ENCODE peak calls at places on chromosomes 11 and 22, in six cellular contexts. One of them, this sample, is unnamed.

GRCh38 chr22:35488513-35488912 is 52.1 kb upstream of the RASD2 start:
- DNase-seq in activated B cell treated with CpG ODN at 0.5 μM for 24 hours: no peak
- DNase-seq in epithelial cell of esophagus: no peak
- DNase-seq in SK-N-SH: no peak
- DNase-seq in epithelial cell of proximal tubule: no peak
- DNase-seq in tibial nerve: no peak
- DNase-seq in this sample: no peak

GRCh38 chr22:25759825-25760231 is 17.8 kb downstream of the MYO18B start:
- DNase-seq in activated B cell treated with CpG ODN at 0.5 μM for 24 hours: no peak
- DNase-seq in epithelial cell of esophagus: peak; percentile 96
- DNase-seq in SK-N-SH: no peak
- DNase-seq in epithelial cell of proximal tubule: peak; percentile 90
- DNase-seq in tibial nerve: no peak
- DNase-seq in this sample: no peak

GRCh38 chr22:20396639-20397038 is 2.7 kb downstream of the ZNF74 start:
- DNase-seq in activated B cell treated with CpG ODN at 0.5 μM for 24 hours: no peak
- DNase-seq in epithelial cell of esophagus: no peak
- DNase-seq in SK-N-SH: no peak
- DNase-seq in epithelial cell of proximal tubule: no peak
- DNase-seq in tibial nerve: peak; percentile 76
- DNase-seq in this sample: no peak

GRCh38 chr11:47943721-47944554 is 36.4 kb upstream of the PTPRJ start:
- DNase-seq in activated B cell treated with CpG ODN at 0.5 μM for 24 hours: no peak
- DNase-seq in epithelial cell of esophagus: no peak
- DNase-seq in SK-N-SH: no peak
- DNase-seq in epithelial cell of proximal tubule: no peak
- DNase-seq in tibial nerve: no peak
- DNase-seq in this sample: no peak

GRCh38 chr11:118910309-118911112 is 15.2 kb downstream of the BCL9L start:
- DNase-seq in activated B cell treated with CpG ODN at 0.5 μM for 24 hours: no peak
- DNase-seq in epithelial cell of esophagus: peak; percentile 88
- DNase-seq in SK-N-SH: no peak
- DNase-seq in epithelial cell of proximal tubule: no peak
- DNase-seq in tibial nerve: peak; percentile 59
- DNase-seq in this sample: peak; percentile 73

GRCh38 chr11:72141066-72141465 is 5.5 kb downstream of the FOLR3 start:
- DNase-seq in activated B cell treated with CpG ODN at 0.5 μM for 24 hours: no peak
- DNase-seq in epithelial cell of esophagus: peak; percentile 90
- DNase-seq in SK-N-SH: no peak
- DNase-seq in epithelial cell of proximal tubule: peak; percentile 33
- DNase-seq in tibial nerve: no peak
- DNase-seq in this sample: no peak

GRCh38 chr11:133265536-133265935 is 266.8 kb downstream of the OPCML start:
- DNase-seq in activated B cell treated with CpG ODN at 0.5 μM for 24 hours: no peak
- DNase-seq in epithelial cell of esophagus: no peak
- DNase-seq in SK-N-SH: no peak
- DNase-seq in epithelial cell of proximal tubule: no peak
- DNase-seq in tibial nerve: no peak
- DNase-seq in this sample: no peak

GRCh38 chr22:27438271-27438980 is 363.1 kb downstream of the MN1 start:
- DNase-seq in activated B cell treated with CpG ODN at 0.5 μM for 24 hours: no peak
- DNase-seq in epithelial cell of esophagus: peak; percentile 45
- DNase-seq in SK-N-SH: peak; percentile 75
- DNase-seq in epithelial cell of proximal tubule: no peak
- DNase-seq in tibial nerve: no peak
- DNase-seq in this sample: no peak

GRCh38 chr11:63761870-63762661 is 6.5 kb downstream of the ZFTA start:
- DNase-seq in activated B cell treated with CpG ODN at 0.5 μM for 24 hours: no peak
- DNase-seq in epithelial cell of esophagus: no peak
- DNase-seq in SK-N-SH: peak; percentile 38
- DNase-seq in epithelial cell of proximal tubule: no peak
- DNase-seq in tibial nerve: no peak
- DNase-seq in this sample: no peak

GRCh38 chr11:64028398-64029115 is 7.2 kb upstream of the FLRT1 start:
- DNase-seq in activated B cell treated with CpG ODN at 0.5 μM for 24 hours: no peak
- DNase-seq in epithelial cell of esophagus: no peak
- DNase-seq in SK-N-SH: peak; percentile 81
- DNase-seq in epithelial cell of proximal tubule: no peak
- DNase-seq in tibial nerve: no peak
- DNase-seq in this sample: no peak

GRCh38 chr11:95245038-95245437 is 14.0 kb upstream of the SESN3 start:
- DNase-seq in activated B cell treated with CpG ODN at 0.5 μM for 24 hours: no peak
- DNase-seq in epithelial cell of esophagus: peak; percentile 99
- DNase-seq in SK-N-SH: no peak
- DNase-seq in epithelial cell of proximal tubule: peak; percentile 73
- DNase-seq in tibial nerve: no peak
- DNase-seq in this sample: peak; percentile 69

GRCh38 chr22:25413620-25414019 is 150.9 kb upstream of the GRK3 start:
- DNase-seq in activated B cell treated with CpG ODN at 0.5 μM for 24 hours: no peak
- DNase-seq in epithelial cell of esophagus: no peak
- DNase-seq in SK-N-SH: no peak
- DNase-seq in epithelial cell of proximal tubule: no peak
- DNase-seq in tibial nerve: no peak
- DNase-seq in this sample: no peak

GRCh38 chr11:1151366-1152315 is 6.1 kb upstream of the MUC5AC start:
- DNase-seq in activated B cell treated with CpG ODN at 0.5 μM for 24 hours: peak; percentile 12
- DNase-seq in epithelial cell of esophagus: no peak
- DNase-seq in SK-N-SH: peak; percentile 16
- DNase-seq in epithelial cell of proximal tubule: no peak
- DNase-seq in tibial nerve: no peak
- DNase-seq in this sample: peak; percentile 43

GRCh38 chr22:47773635-47774034 is 1011.2 kb downstream of the TBC1D22A start:
- DNase-seq in activated B cell treated with CpG ODN at 0.5 μM for 24 hours: no peak
- DNase-seq in epithelial cell of esophagus: no peak
- DNase-seq in SK-N-SH: no peak
- DNase-seq in epithelial cell of proximal tubule: no peak
- DNase-seq in tibial nerve: no peak
- DNase-seq in this sample: no peak

GRCh38 chr22:42680648-42681047 is 31.5 kb upstream of the CYB5R3 start:
- DNase-seq in activated B cell treated with CpG ODN at 0.5 μM for 24 hours: no peak
- DNase-seq in epithelial cell of esophagus: peak; percentile 94
- DNase-seq in SK-N-SH: no peak
- DNase-seq in epithelial cell of proximal tubule: peak; percentile 76
- DNase-seq in tibial nerve: no peak
- DNase-seq in this sample: peak; percentile 75

GRCh38 chr11:58334708-58335107 is 24.2 kb downstream of the OR5B17 start:
- DNase-seq in activated B cell treated with CpG ODN at 0.5 μM for 24 hours: no peak
- DNase-seq in epithelial cell of esophagus: peak; percentile 86
- DNase-seq in SK-N-SH: no peak
- DNase-seq in epithelial cell of proximal tubule: peak; percentile 66
- DNase-seq in tibial nerve: no peak
- DNase-seq in this sample: no peak

GRCh38 chr11:14380947-14381555 is 22.1 kb upstream of the RRAS2 start:
- DNase-seq in activated B cell treated with CpG ODN at 0.5 μM for 24 hours: peak; percentile 64
- DNase-seq in epithelial cell of esophagus: peak; percentile 62
- DNase-seq in SK-N-SH: peak; percentile 92
- DNase-seq in epithelial cell of proximal tubule: no peak
- DNase-seq in tibial nerve: peak; percentile 58
- DNase-seq in this sample: no peak

GRCh38 chr11:6655790-6656580 is at the start of gene DCHS1:
- DNase-seq in activated B cell treated with CpG ODN at 0.5 μM for 24 hours: no peak
- DNase-seq in epithelial cell of esophagus: no peak
- DNase-seq in SK-N-SH: peak; percentile 96
- DNase-seq in epithelial cell of proximal tubule: no peak
- DNase-seq in tibial nerve: no peak
- DNase-seq in this sample: no peak

GRCh38 chr11:15903246-15903645 is 453.1 kb downstream of the SOX6 start:
- DNase-seq in activated B cell treated with CpG ODN at 0.5 μM for 24 hours: no peak
- DNase-seq in epithelial cell of esophagus: peak; percentile 53
- DNase-seq in SK-N-SH: peak; percentile 53
- DNase-seq in epithelial cell of proximal tubule: no peak
- DNase-seq in tibial nerve: no peak
- DNase-seq in this sample: no peak

GRCh38 chr11:95456704-95457491 is 225.9 kb upstream of the SESN3 start:
- DNase-seq in activated B cell treated with CpG ODN at 0.5 μM for 24 hours: no peak
- DNase-seq in epithelial cell of esophagus: peak; percentile 46
- DNase-seq in SK-N-SH: no peak
- DNase-seq in epithelial cell of proximal tubule: no peak
- DNase-seq in tibial nerve: no peak
- DNase-seq in this sample: no peak

GRCh38 chr11:120798854-120799253 is 225.0 kb upstream of the TBCEL start:
- DNase-seq in activated B cell treated with CpG ODN at 0.5 μM for 24 hours: no peak
- DNase-seq in epithelial cell of esophagus: no peak
- DNase-seq in SK-N-SH: no peak
- DNase-seq in epithelial cell of proximal tubule: no peak
- DNase-seq in tibial nerve: no peak
- DNase-seq in this sample: no peak

GRCh38 chr11:22466351-22466750 is 128.2 kb downstream of the SLC17A6 start:
- DNase-seq in activated B cell treated with CpG ODN at 0.5 μM for 24 hours: no peak
- DNase-seq in epithelial cell of esophagus: no peak
- DNase-seq in SK-N-SH: no peak
- DNase-seq in epithelial cell of proximal tubule: no peak
- DNase-seq in tibial nerve: no peak
- DNase-seq in this sample: no peak

GRCh38 chr11:113241190-113242051 is 73.0 kb upstream of the TTC12 start:
- DNase-seq in activated B cell treated with CpG ODN at 0.5 μM for 24 hours: no peak
- DNase-seq in epithelial cell of esophagus: no peak
- DNase-seq in SK-N-SH: peak; percentile 38
- DNase-seq in epithelial cell of proximal tubule: no peak
- DNase-seq in tibial nerve: no peak
- DNase-seq in this sample: no peak

GRCh38 chr11:113240790-113241189 is 73.6 kb upstream of the TTC12 start:
- DNase-seq in activated B cell treated with CpG ODN at 0.5 μM for 24 hours: no peak
- DNase-seq in epithelial cell of esophagus: no peak
- DNase-seq in SK-N-SH: no peak
- DNase-seq in epithelial cell of proximal tubule: no peak
- DNase-seq in tibial nerve: no peak
- DNase-seq in this sample: no peak

GRCh38 chr11:113237261-113237660 is 77.1 kb upstream of the TTC12 start:
- DNase-seq in activated B cell treated with CpG ODN at 0.5 μM for 24 hours: no peak
- DNase-seq in epithelial cell of esophagus: no peak
- DNase-seq in SK-N-SH: no peak
- DNase-seq in epithelial cell of proximal tubule: no peak
- DNase-seq in tibial nerve: no peak
- DNase-seq in this sample: no peak

GRCh38 chr11:113240389-113240788 is 74.0 kb upstream of the TTC12 start:
- DNase-seq in activated B cell treated with CpG ODN at 0.5 μM for 24 hours: no peak
- DNase-seq in epithelial cell of esophagus: no peak
- DNase-seq in SK-N-SH: no peak
- DNase-seq in epithelial cell of proximal tubule: no peak
- DNase-seq in tibial nerve: no peak
- DNase-seq in this sample: no peak

DNA sequence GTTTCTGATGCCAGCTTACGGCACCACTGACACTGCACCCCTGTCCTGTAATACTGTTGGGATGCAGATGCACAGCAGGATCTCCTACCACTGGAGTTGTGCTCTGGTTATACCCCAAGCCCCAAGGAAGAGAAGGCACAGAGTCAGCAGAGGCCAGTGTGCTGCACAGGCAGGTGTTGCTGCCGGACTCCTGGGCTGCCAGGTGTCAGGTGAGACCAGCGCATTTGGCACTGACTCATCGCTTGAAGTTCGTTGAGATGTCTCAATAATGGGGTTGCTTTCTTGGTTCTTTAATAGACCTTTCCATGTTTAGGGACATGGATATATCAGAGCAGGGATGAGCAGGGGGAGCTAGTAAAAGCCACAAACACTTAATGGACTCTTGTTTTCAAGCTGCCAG is 75.7 kb upstream of the TTC12 start:
- DNase-seq in activated B cell treated with CpG ODN at 0.5 μM for 24 hours: no peak
- DNase-seq in epithelial cell of esophagus: no peak
- DNase-seq in SK-N-SH: no peak
- DNase-seq in epithelial cell of proximal tubule: no peak
- DNase-seq in tibial nerve: no peak
- DNase-seq in this sample: no peak
- TF ChIP-seq CTCF in activated B cell treated with CpG ODN at 0.5 μM for 24 hours: no peak
- TF ChIP-seq CTCF in epithelial cell of esophagus: no peak
- TF ChIP-seq CTCF in SK-N-SH: no peak
- TF ChIP-seq CTCF in epithelial cell of proximal tubule: no peak
- TF ChIP-seq CTCF in tibial nerve: no peak
- TF ChIP-seq CTCF in this sample: no peak

DNA sequence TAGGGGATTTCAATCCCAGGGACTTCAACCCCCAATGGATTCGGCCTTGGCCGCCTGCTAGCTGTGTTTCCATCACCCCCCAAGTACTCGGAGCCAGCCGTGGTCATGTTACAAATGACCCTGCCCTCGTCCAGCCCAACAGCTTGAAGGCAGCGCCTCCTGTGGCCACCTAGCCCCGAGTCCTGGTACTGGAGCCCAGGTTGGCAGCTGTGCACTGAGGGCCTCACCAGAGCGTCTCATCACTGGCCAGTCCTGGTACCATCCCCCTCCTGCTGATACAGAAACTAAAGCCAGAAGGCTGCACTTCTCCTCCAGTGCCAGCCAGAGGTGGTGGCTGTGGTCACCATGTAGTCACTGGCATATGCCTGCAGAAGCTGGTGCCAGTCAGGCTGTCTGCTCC is 44.9 kb upstream of the FADD start:
- DNase-seq in activated B cell treated with CpG ODN at 0.5 μM for 24 hours: no peak
- DNase-seq in epithelial cell of esophagus: no peak
- DNase-seq in SK-N-SH: peak; percentile 58
- DNase-seq in epithelial cell of proximal tubule: no peak
- DNase-seq in tibial nerve: no peak
- DNase-seq in this sample: no peak
- TF ChIP-seq CTCF in activated B cell treated with CpG ODN at 0.5 μM for 24 hours: no peak
- TF ChIP-seq CTCF in epithelial cell of esophagus: peak; percentile 18
- TF ChIP-seq CTCF in SK-N-SH: no peak
- TF ChIP-seq CTCF in epithelial cell of proximal tubule: peak; percentile 41
- TF ChIP-seq CTCF in tibial nerve: no peak
- TF ChIP-seq CTCF in this sample: no peak

GRCh38 chr11:123030517-123030916 is 31.4 kb downstream of the HSPA8 start:
- DNase-seq in activated B cell treated with CpG ODN at 0.5 μM for 24 hours: no peak
- DNase-seq in epithelial cell of esophagus: no peak
- DNase-seq in SK-N-SH: no peak
- DNase-seq in epithelial cell of proximal tubule: no peak
- DNase-seq in tibial nerve: no peak
- DNase-seq in this sample: no peak

GRCh38 chr11:123034587-123034986 is 27.3 kb downstream of the HSPA8 start:
- DNase-seq in activated B cell treated with CpG ODN at 0.5 μM for 24 hours: no peak
- DNase-seq in epithelial cell of esophagus: no peak
- DNase-seq in SK-N-SH: no peak
- DNase-seq in epithelial cell of proximal tubule: no peak
- DNase-seq in tibial nerve: no peak
- DNase-seq in this sample: no peak

GRCh38 chr11:123035831-123036230 is 26.1 kb downstream of the HSPA8 start:
- DNase-seq in activated B cell treated with CpG ODN at 0.5 μM for 24 hours: no peak
- DNase-seq in epithelial cell of esophagus: peak; percentile 33
- DNase-seq in SK-N-SH: no peak
- DNase-seq in epithelial cell of proximal tubule: no peak
- DNase-seq in tibial nerve: no peak
- DNase-seq in this sample: no peak

DNA sequence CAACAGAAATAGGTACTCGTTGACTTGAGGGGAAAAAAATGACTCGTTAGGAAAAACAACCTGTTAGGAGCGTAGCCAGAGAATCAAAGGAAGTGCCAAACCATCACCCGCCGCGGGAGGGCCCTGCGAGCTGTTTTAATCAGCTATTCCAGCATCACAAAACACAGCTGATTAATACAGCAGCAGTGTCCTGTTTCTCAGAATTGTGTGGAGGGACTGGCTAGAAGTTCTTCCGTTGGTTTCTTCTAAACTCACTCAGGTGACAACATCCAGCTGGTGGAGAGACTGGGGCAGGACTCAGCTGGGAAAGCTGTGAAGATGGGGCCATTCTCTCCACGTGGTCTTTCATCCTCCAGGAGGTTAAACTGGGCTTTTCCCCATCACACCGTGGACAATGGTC is 28.0 kb downstream of the HSPA8 start:
- DNase-seq in activated B cell treated with CpG ODN at 0.5 μM for 24 hours: no peak
- DNase-seq in epithelial cell of esophagus: peak; percentile 33
- DNase-seq in SK-N-SH: no peak
- DNase-seq in epithelial cell of proximal tubule: no peak
- DNase-seq in tibial nerve: no peak
- DNase-seq in this sample: no peak
- TF ChIP-seq CTCF in activated B cell treated with CpG ODN at 0.5 μM for 24 hours: no peak
- TF ChIP-seq CTCF in epithelial cell of esophagus: peak; percentile 32
- TF ChIP-seq CTCF in SK-N-SH: no peak
- TF ChIP-seq CTCF in epithelial cell of proximal tubule: peak; percentile 57
- TF ChIP-seq CTCF in tibial nerve: no peak
- TF ChIP-seq CTCF in this sample: no peak

GRCh38 chr11:73293356-73293936 is 14.6 kb upstream of the ARHGEF17 start:
- DNase-seq in activated B cell treated with CpG ODN at 0.5 μM for 24 hours: no peak
- DNase-seq in epithelial cell of esophagus: no peak
- DNase-seq in SK-N-SH: no peak
- DNase-seq in epithelial cell of proximal tubule: no peak
- DNase-seq in tibial nerve: no peak
- DNase-seq in this sample: no peak
- TF ChIP-seq CTCF in activated B cell treated with CpG ODN at 0.5 μM for 24 hours: no peak
- TF ChIP-seq CTCF in epithelial cell of esophagus: no peak
- TF ChIP-seq CTCF in SK-N-SH: no peak
- TF ChIP-seq CTCF in epithelial cell of proximal tubule: no peak
- TF ChIP-seq CTCF in tibial nerve: no peak
- TF ChIP-seq CTCF in this sample: no peak

This sample was measured in CD14-positive monocyte.